ENCODE peak calls at places on chromosomes 11 and 22, in four cellular contexts. S, U, B and P are unnamed samples.

GRCh38 chr11:117299351-117300300 is 8.5 kb downstream of the BACE1-AS start:
- DNase-seq in U (no peak), S (no peak), B (no peak), P (no peak)

GRCh38 chr11:70539360-70540095 is 141.2 kb downstream of the CTTN start:
- DNase-seq in B (no peak), S (no peak), U (no peak), P (no peak)

GRCh38 chr11:77346906-77347603 is 45.6 kb upstream of the GDPD4 start:
- DNase-seq in B (no peak), U (no peak), S (no peak), P (no peak)

GRCh38 chr11:8018742-8019631 is 31.9 kb downstream of the EIF3F start:
- DNase-seq in U (no peak), S (peak), B (peak), P (peak)

GRCh38 chr11:67418476-67419281 is 3.2 kb downstream of the CARNS1 start:
- DNase-seq in S (no peak), U (no peak), B (peak), P (no peak)

GRCh38 chr22:47826016-47826415 is 1063.6 kb downstream of the TBC1D22A start:
- DNase-seq in U (no peak), B (no peak), S (no peak), P (no peak)

GRCh38 chr11:44753965-44754645 is 27.3 kb downstream of the TSPAN18 start:
- DNase-seq in B (no peak), S (peak), U (no peak), P (no peak)

GRCh38 chr11:62504158-62504973 is 42.2 kb downstream of the AHNAK start:
- DNase-seq in U (no peak), S (no peak), B (no peak), P (no peak)

GRCh38 chr11:61754534-61755482 is 2.4 kb downstream of the MYRF start:
- DNase-seq in B (no peak), S (no peak), U (no peak), P (no peak)

GRCh38 chr11:117468888-117469287 is 141.2 kb downstream of the CEP164 start:
- DNase-seq in U (no peak), S (no peak), B (no peak), P (no peak)

GRCh38 chr22:36904260-36904659 is 9.2 kb upstream of the CSF2RB start:
- DNase-seq in B (no peak), S (no peak), U (no peak), P (no peak)

GRCh38 chr22:38258895-38259294 is 13.9 kb downstream of the TMEM184B start:
- DNase-seq in S (peak), B (no peak), U (no peak), P (no peak)

GRCh38 chr11:73156114-73156513 is 14.0 kb upstream of the FCHSD2 start:
- DNase-seq in U (no peak), B (no peak), S (peak), P (no peak)

GRCh38 chr22:29259253-29259899 is 8.4 kb downstream of the RHBDD3 start:
- DNase-seq in U (no peak), S (peak), B (no peak), P (no peak)

GRCh38 chr11:104198576-104198975 is 34.6 kb upstream of the PDGFD start:
- DNase-seq in S (no peak), U (no peak), B (no peak), P (no peak)

GRCh38 chr22:50521710-50522109 is 3.7 kb downstream of the SCO2 start:
- DNase-seq in B (no peak), S (no peak), U (no peak), P (no peak)

GRCh38 chr11:126355324-126355925 is at the start of gene ST3GAL4:
- DNase-seq in U (peak), S (peak), B (peak), P (peak)

GRCh38 chr11:20097319-20098221 is 62.7 kb downstream of the DBX1 start:
- DNase-seq in B (no peak), U (peak), S (no peak), P (no peak)

GRCh38 chr11:36311926-36312592 is 16.0 kb downstream of the PRR5L start:
- DNase-seq in S (no peak), U (peak), B (no peak), P (no peak)

GRCh38 chr11:27401760-27402316 is 38.8 kb upstream of the CCDC34 start:
- DNase-seq in B (no peak), U (no peak), S (no peak), P (no peak)

GRCh38 chr11:96748639-96749370 is 359.0 kb downstream of the JRKL start:
- DNase-seq in S (no peak), B (no peak), U (no peak), P (no peak)

GRCh38 chr22:44424131-44424711 is 73.8 kb downstream of the RTL6 start:
- DNase-seq in S (peak), U (no peak), B (no peak), P (no peak)

GRCh38 chr22:26673485-26673884 is 16.1 kb downstream of the MIAT start:
- DNase-seq in U (no peak), S (no peak), B (peak), P (no peak)

GRCh38 chr11:76206327-76207081 is at the start of gene WNT11:
- DNase-seq in U (peak), B (peak), S (no peak), P (peak)

GRCh38 chr22:39446239-39446721 is 10.5 kb upstream of the MGAT3 start:
- DNase-seq in S (no peak), U (peak), B (no peak), P (no peak)

GRCh38 chr22:37753746-37754145 is 54.0 kb upstream of the GCAT start:
- DNase-seq in U (no peak), B (no peak), S (no peak), P (no peak)

GRCh38 chr11:26580929-26581328 is 8.9 kb upstream of the MUC15 start:
- DNase-seq in S (no peak), B (no peak), U (no peak), P (no peak)

GRCh38 chr22:30261134-30261533 is 5.5 kb downstream of the OSM start:
- DNase-seq in U (no peak), S (no peak), B (no peak), P (no peak)

GRCh38 chr11:83691387-83692088 is 405.4 kb upstream of the CCDC90B start:
- DNase-seq in B (no peak), U (no peak), S (no peak), P (no peak)

GRCh38 chr22:45529966-45530575 is 27.4 kb downstream of the FBLN1 start:
- DNase-seq in S (no peak), U (no peak), B (no peak), P (no peak)

GRCh38 chr11:114358711-114359110 is 41.6 kb downstream of the C11orf71 start:
- DNase-seq in S (no peak), U (no peak), B (no peak), P (no peak)

GRCh38 chr11:50075856-50076255 is 43.2 kb downstream of the OR4C45 start:
- DNase-seq in B (no peak), U (no peak), S (no peak), P (no peak)

GRCh38 chr11:87038235-87038960 is 664 bp downstream of the TMEM135 start:
- DNase-seq in U (no peak), S (no peak), B (no peak), P (no peak)

GRCh38 chr11:29159552-29160465 is 857.0 kb downstream of the KCNA4 start:
- DNase-seq in B (no peak), U (no peak), S (no peak), P (no peak)